ENCODE peak calls at places on chromosome 11, in ten cellular contexts. W is NB4, O is adrenal gland, R is GM12865, J is OCI-LY7, F is fibroblast of lung, U is coronary artery, C is endodermal cell, Y is epithelial cell of esophagus, X is PC-3. A is an unnamed sample.

GRCh38 chr11:6601041-6601461 is 2.4 kb downstream of the RRP8 start:
- DNase-seq in U (peak), F (no peak), Y (no peak), O (no peak), X (no peak), R (no peak), W (no peak), C (peak), J (no peak), A (no peak)

GRCh38 chr11:11532574-11532973 is 89.2 kb downstream of the GALNT18 start:
- DNase-seq in C (no peak), R (no peak), U (no peak), O (no peak), W (no peak), F (no peak), Y (no peak), X (no peak), J (no peak), A (no peak)

GRCh38 chr11:66007201-66007634 is 4.6 kb upstream of the CST6 start:
- DNase-seq in W (peak), Y (no peak), C (peak), X (no peak), R (no peak), O (peak), J (no peak), F (no peak), U (no peak), A (no peak)

GRCh38 chr11:30328676-30329075 is 5.8 kb downstream of the ARL14EP start:
- DNase-seq in X (no peak), Y (no peak), R (no peak), O (no peak), J (no peak), C (no peak), F (no peak), W (no peak), U (no peak), A (peak)

GRCh38 chr11:100740440-100740839 is 53.4 kb downstream of the ARHGAP42 start:
- DNase-seq in U (no peak), F (peak), X (peak), O (no peak), C (no peak), J (no peak), Y (no peak), R (no peak), W (no peak), A (peak)

GRCh38 chr11:4164884-4165590 is 70.4 kb downstream of the RRM1 start:
- DNase-seq in W (no peak), U (no peak), O (no peak), F (no peak), X (no peak), C (no peak), R (peak), J (no peak), Y (no peak), A (no peak)

GRCh38 chr11:102727890-102728289 is 3.1 kb upstream of the MMP8 start:
- DNase-seq in C (no peak), W (peak), J (no peak), X (peak), R (no peak), O (no peak), F (peak), Y (peak), U (no peak), A (peak)

GRCh38 chr11:76233936-76234703 is 27.8 kb upstream of the WNT11 start:
- DNase-seq in W (peak), R (peak), F (peak), O (peak), C (peak), X (no peak), U (peak), J (peak), Y (peak), A (peak)

GRCh38 chr11:105838668-105839403 is 183.2 kb downstream of the MSANTD4 start:
- DNase-seq in X (peak), O (no peak), R (no peak), U (no peak), Y (peak), F (peak), J (no peak), W (peak), C (no peak), A (no peak)

GRCh38 chr11:44787981-44788380 is 61.2 kb downstream of the TSPAN18 start:
- DNase-seq in U (no peak), O (no peak), Y (no peak), X (no peak), W (no peak), F (no peak), R (no peak), C (no peak), J (no peak), A (no peak)

GRCh38 chr11:20873054-20873453 is 203.7 kb downstream of the NELL1 start:
- DNase-seq in C (peak), O (peak), X (peak), W (peak), F (no peak), U (no peak), Y (peak), R (peak), J (peak), A (no peak)

GRCh38 chr11:73184953-73185671 is 33.0 kb upstream of the P2RY2 start:
- DNase-seq in U (no peak), C (peak), X (peak), O (peak), W (peak), J (peak), F (peak), R (peak), Y (peak), A (peak)

GRCh38 chr11:23257088-23257487 is 396.8 kb upstream of the CCDC179 start:
- DNase-seq in X (no peak), O (no peak), R (no peak), C (no peak), J (no peak), W (no peak), Y (no peak), F (no peak), U (no peak), A (no peak)

GRCh38 chr11:68706237-68706636 is 21.9 kb downstream of the GAL start:
- DNase-seq in Y (no peak), O (no peak), J (no peak), W (no peak), F (no peak), C (peak), U (no peak), X (no peak), R (no peak), A (no peak)

GRCh38 chr11:61587541-61587941 is 6.7 kb upstream of the SYT7 start:
- DNase-seq in Y (no peak), F (no peak), C (peak), U (no peak), X (peak), R (no peak), J (no peak), W (no peak), O (no peak), A (no peak)

GRCh38 chr11:95908826-95909225 is 15.1 kb downstream of the MTMR2 start:
- DNase-seq in R (no peak), O (no peak), F (peak), C (no peak), U (no peak), J (no peak), Y (no peak), X (no peak), W (no peak), A (peak)

GRCh38 chr11:35390737-35391682 is 28.3 kb downstream of the SLC1A2 start:
- DNase-seq in Y (peak), J (no peak), F (peak), O (no peak), C (no peak), X (peak), U (no peak), W (peak), R (peak), A (peak)

GRCh38 chr11:58965246-58965985 is 26.1 kb downstream of the GLYATL1 start:
- DNase-seq in O (no peak), Y (peak), R (no peak), X (no peak), W (no peak), C (no peak), U (no peak), F (no peak), J (no peak), A (peak)

GRCh38 chr11:29005401-29005980 is 897.3 kb downstream of the METTL15 start:
- DNase-seq in J (no peak), Y (peak), O (no peak), R (peak), U (no peak), W (peak), X (no peak), C (peak), F (no peak), A (no peak)

GRCh38 chr11:118629761-118630661 is 22.6 kb downstream of the PHLDB1 start:
- DNase-seq in J (no peak), X (no peak), O (no peak), R (no peak), C (no peak), F (no peak), U (no peak), Y (peak), W (no peak), A (no peak)

GRCh38 chr11:60925685-60926267 is 1.5 kb downstream of the TMEM132A start:
- DNase-seq in J (no peak), F (no peak), Y (peak), R (no peak), W (no peak), X (peak), U (no peak), C (no peak), O (no peak), A (no peak)

GRCh38 chr11:119374632-119375394 is 6.7 kb downstream of the USP2 start:
- DNase-seq in F (no peak), C (peak), R (no peak), X (no peak), U (peak), O (peak), J (no peak), Y (no peak), W (no peak), A (no peak)

GRCh38 chr11:12098601-12099000 is 11.8 kb upstream of the MICAL2 start:
- DNase-seq in R (no peak), C (no peak), O (no peak), X (no peak), U (no peak), Y (no peak), J (no peak), W (no peak), F (no peak), A (no peak)

GRCh38 chr11:27011560-27012253 is 17.8 kb downstream of the FIBIN start:
- DNase-seq in R (no peak), X (no peak), O (no peak), U (no peak), W (no peak), C (no peak), Y (no peak), J (no peak), F (no peak), A (no peak)

GRCh38 chr11:122981388-122982264 is at the start of gene BSX:
- DNase-seq in O (peak), F (peak), W (peak), X (peak), J (peak), U (no peak), R (peak), Y (peak), C (peak), A (peak)

GRCh38 chr11:72445423-72445822 is 11.1 kb upstream of the CLPB start:
- DNase-seq in X (no peak), U (no peak), O (no peak), C (no peak), R (no peak), F (no peak), Y (no peak), J (no peak), W (no peak), A (no peak)

GRCh38 chr11:11155962-11156815 is 196.9 kb downstream of the CSNK2A3 start:
- DNase-seq in R (peak), X (peak), U (no peak), W (peak), J (peak), C (peak), O (no peak), Y (no peak), F (no peak), A (no peak)

GRCh38 chr11:64870893-64871849 is 7.2 kb downstream of the EHD1 start:
- DNase-seq in C (no peak), J (no peak), U (no peak), W (no peak), O (no peak), X (no peak), R (peak), F (no peak), Y (no peak), A (no peak)

GRCh38 chr11:64867748-64868462 is 10.5 kb downstream of the EHD1 start:
- DNase-seq in R (no peak), F (no peak), W (no peak), C (no peak), U (no peak), J (no peak), X (peak), O (no peak), Y (peak), A (no peak)

GRCh38 chr11:64868904-64869570 is 9.4 kb downstream of the EHD1 start:
- DNase-seq in X (peak), C (no peak), R (peak), O (no peak), U (no peak), W (no peak), F (peak), J (peak), Y (peak), A (peak)

GRCh38 chr11:64870176-64870892 is 8.1 kb downstream of the EHD1 start:
- DNase-seq in R (peak), F (peak), Y (peak), W (peak), U (peak), J (no peak), X (peak), O (peak), C (peak), A (peak)

DNA sequence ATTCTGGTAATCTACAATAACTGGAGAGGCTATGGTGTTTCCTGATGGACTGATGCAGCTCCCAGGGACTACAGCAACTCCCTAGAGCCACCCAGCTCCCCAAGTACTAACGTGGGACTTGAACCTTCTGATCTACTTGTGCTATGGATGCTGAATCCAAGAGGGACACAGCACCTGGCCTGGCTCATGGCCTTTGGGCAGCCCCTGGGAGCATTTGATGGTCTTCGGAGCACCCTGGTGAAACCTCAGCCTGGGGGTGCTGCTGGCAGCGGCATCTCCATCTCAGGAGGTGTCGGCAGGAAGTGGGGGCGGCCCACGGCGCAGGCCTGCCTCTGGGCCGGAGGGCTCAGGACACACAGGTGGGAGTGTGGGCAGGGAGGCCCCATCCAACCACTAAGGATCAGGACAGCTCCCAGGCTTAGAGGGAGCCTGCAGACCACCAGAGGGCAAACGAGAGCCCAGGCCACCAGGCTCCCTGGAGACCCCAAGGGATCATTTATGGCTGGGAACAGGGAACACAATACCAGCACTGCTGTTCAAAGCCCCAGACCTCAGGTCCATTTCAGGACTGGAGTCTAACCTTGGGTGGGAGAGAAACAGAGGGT is 8.7 kb downstream of the EHD1 start:
- DNase-seq in Y (no peak), C (peak), J (no peak), U (no peak), W (no peak), X (no peak), F (no peak), R (peak), O (no peak), A (no peak)
- H3K4me3 ChIP-seq in Y (no peak), C (no peak), J (peak), U (peak), W (no peak), X (peak), F (no peak), R (peak), O (no peak), A (no peak)

GRCh38 chr11:698493-699115 is 3.0 kb downstream of the TMEM80 start:
- DNase-seq in O (no peak), C (no peak), U (no peak), W (no peak), R (no peak), J (no peak), Y (no peak), X (no peak), F (no peak), A (no peak)
- TF ChIP-seq CTCF in O (no peak), C (no peak), U (no peak), W (no peak), R (no peak), J (no peak), Y (no peak), X (no peak), F (no peak), A (no peak)

DNA sequence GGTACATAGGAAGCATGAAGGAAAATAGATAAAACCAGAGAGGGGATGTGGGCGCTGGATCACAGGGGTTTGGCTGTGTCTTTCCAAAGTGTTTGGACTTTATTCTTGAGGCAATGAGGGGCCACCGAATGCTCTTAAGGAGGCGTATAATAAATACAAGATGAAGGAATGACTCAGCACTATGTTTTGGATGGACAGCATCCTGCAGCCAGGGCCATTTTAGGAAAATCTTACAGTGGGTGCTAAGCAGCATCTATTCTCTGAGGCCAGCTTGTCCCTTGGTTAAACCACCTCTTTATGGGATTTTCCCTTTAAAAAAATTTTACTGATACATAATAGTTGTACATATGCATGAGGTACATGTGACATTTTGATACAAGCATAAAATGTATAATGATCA is 4.3 kb upstream of the LDHA start:
- DNase-seq in O (no peak), F (no peak), J (no peak), C (no peak), X (no peak), Y (no peak), R (no peak), W (no peak), U (no peak), A (no peak)
- H3K4me3 ChIP-seq in O (no peak), F (no peak), J (no peak), C (no peak), X (no peak), Y (no peak), R (no peak), W (no peak), U (no peak), A (no peak)

GRCh38 chr11:120431633-120432032 is 79.9 kb upstream of the GRIK4 start:
- DNase-seq in R (peak), O (no peak), J (peak), W (peak), U (no peak), F (peak), X (peak), C (peak), Y (peak), A (peak)
- TF ChIP-seq CTCF in R (no peak), O (peak), J (peak), W (peak), U (no peak), F (peak), X (peak), C (peak), Y (peak), A (peak)

DNA sequence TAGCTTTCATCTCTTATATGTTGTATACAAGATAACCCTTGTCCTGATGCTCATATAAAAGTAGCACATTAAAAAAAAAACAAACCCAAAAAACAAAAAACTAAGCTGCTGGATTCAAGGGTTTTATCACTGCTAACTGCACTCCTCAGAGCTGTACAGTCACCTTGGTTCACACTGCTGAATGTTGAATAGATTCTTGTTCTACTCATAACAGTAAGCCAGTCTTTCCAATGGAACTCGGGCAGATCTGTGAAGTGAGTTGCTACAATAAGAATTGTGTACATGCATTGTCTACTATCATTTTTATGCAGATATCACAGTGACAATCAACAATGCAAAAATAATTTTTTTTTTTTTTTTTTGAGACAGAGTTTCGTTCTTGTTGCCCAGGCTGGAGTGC is 4.7 kb downstream of the HARBI1 start:
- DNase-seq in F (no peak), U (no peak), J (no peak), W (no peak), C (no peak), O (no peak), X (no peak), Y (no peak), R (no peak), A (no peak)
- H3K4me3 ChIP-seq in F (no peak), U (no peak), J (no peak), W (no peak), C (no peak), O (no peak), X (no peak), Y (no peak), R (no peak), A (no peak)

DNA sequence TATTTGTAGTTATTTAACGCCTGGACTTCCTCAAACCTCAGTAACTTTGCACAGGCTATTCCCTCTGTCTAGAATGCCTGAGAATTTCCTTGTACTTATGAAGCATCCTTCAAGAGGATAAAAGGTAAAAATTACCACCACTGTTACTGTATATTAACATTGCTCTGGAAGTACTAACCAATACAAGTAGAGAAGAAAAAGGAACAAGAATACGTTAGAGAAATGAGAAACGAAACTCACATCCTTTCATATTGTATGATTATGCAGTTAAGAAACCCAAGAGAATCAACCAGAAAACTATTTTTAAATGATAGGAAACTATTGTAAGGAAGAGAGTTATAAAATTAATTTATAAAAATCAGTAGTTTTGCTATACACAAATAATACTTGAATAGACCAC is 48.2 kb upstream of the OR5P2 start:
- DNase-seq in C (no peak), X (no peak), U (no peak), J (peak), W (no peak), Y (no peak), O (no peak), R (no peak), F (no peak), A (no peak)
- TF ChIP-seq CTCF in C (no peak), X (no peak), U (no peak), J (no peak), W (no peak), Y (no peak), O (no peak), R (no peak), F (no peak), A (no peak)

GRCh38 chr11:9957072-9957471 is 293.2 kb downstream of the SWAP70 start:
- DNase-seq in J (no peak), O (no peak), R (no peak), C (no peak), W (no peak), X (no peak), F (no peak), Y (no peak), U (no peak), A (no peak)
- H3K4me3 ChIP-seq in J (no peak), O (no peak), R (no peak), C (no peak), W (no peak), X (no peak), F (no peak), Y (no peak), U (no peak), A (no peak)